ENCODE peak calls at places on chromosomes 7 and 10, in eight cellular contexts. U is osteoblast; H is HFF-Myc; F is dorsolateral prefrontal cortex; J is CD4-positive, alpha-beta T cell; Q is astrocyte of the cerebellum; W is mesothelial cell of epicardium; C is AG10803. D is an unnamed sample.

GRCh38 chr7:84370114-84370513 is 175.5 kb upstream of the SEMA3A start:
- DNase-seq in U (no peak), H (no peak), F (no peak), J (no peak), Q (no peak), W (no peak), C (no peak), D (no peak)

GRCh38 chr10:13001041-13001886 is at the start of gene CCDC3:
- DNase-seq in U (peak), H (no peak), F (no peak), J (no peak), Q (no peak), W (peak), C (no peak), D (peak)

GRCh38 chr7:69365588-69366241 is 232.6 kb upstream of the AUTS2 start:
- DNase-seq in U (no peak), H (no peak), F (no peak), J (no peak), Q (no peak), W (no peak), C (peak), D (no peak)

GRCh38 chr7:36227223-36227622 is 74.2 kb downstream of the EEPD1 start:
- DNase-seq in U (peak), H (peak), F (no peak), J (no peak), Q (no peak), W (no peak), C (peak), D (no peak)

GRCh38 chr10:130174343-130174742 is 38.2 kb downstream of the GLRX3 start:
- DNase-seq in U (peak), H (no peak), F (no peak), J (no peak), Q (no peak), W (no peak), C (no peak), D (no peak)

GRCh38 chr7:101586078-101586941 is 42.8 kb downstream of the MYL10 start:
- DNase-seq in U (peak), H (no peak), F (no peak), J (no peak), Q (no peak), W (peak), C (no peak), D (no peak)

GRCh38 chr7:36441344-36442022 is 51.8 kb downstream of the ANLN start:
- DNase-seq in U (peak), H (no peak), F (no peak), J (no peak), Q (no peak), W (no peak), C (no peak), D (no peak)

GRCh38 chr7:111532625-111533024 is 29.7 kb downstream of the IMMP2L start:
- DNase-seq in U (peak), H (no peak), F (no peak), J (no peak), Q (no peak), W (no peak), C (no peak), D (no peak)

GRCh38 chr10:70458329-70459060 is 17.0 kb upstream of the NODAL start:
- DNase-seq in U (peak), H (no peak), F (peak), J (no peak), Q (peak), W (peak), C (peak), D (peak)

GRCh38 chr10:110568055-110568735 is 700 bp downstream of the SMC3 start:
- DNase-seq in U (peak), H (no peak), F (peak), J (peak), Q (no peak), W (no peak), C (peak), D (no peak)

GRCh38 chr7:51267169-51267568 is 49.4 kb downstream of the COBL start:
- DNase-seq in U (no peak), H (no peak), F (no peak), J (no peak), Q (no peak), W (no peak), C (no peak), D (no peak)

GRCh38 chr10:119177708-119178370 is 773 bp downstream of the PRDX3 start:
- DNase-seq in U (no peak), H (no peak), F (no peak), J (no peak), Q (no peak), W (no peak), C (no peak), D (no peak)

GRCh38 chr10:127216786-127217185 is 20.4 kb upstream of the INSYN2A start:
- DNase-seq in U (no peak), H (peak), F (no peak), J (no peak), Q (no peak), W (no peak), C (peak), D (no peak)

GRCh38 chr10:13969792-13970140 is 361.0 kb downstream of the FRMD4A start:
- DNase-seq in U (no peak), H (no peak), F (no peak), J (no peak), Q (no peak), W (no peak), C (no peak), D (no peak)

GRCh38 chr7:129258649-129259389 is 34.0 kb downstream of the AHCYL2 start:
- DNase-seq in U (peak), H (no peak), F (no peak), J (no peak), Q (peak), W (no peak), C (no peak), D (no peak)

GRCh38 chr10:24590697-24591457 is 132.8 kb downstream of the ARHGAP21 start:
- DNase-seq in U (no peak), H (no peak), F (no peak), J (no peak), Q (no peak), W (no peak), C (no peak), D (no peak)

GRCh38 chr7:43758029-43758860 is at the start of gene BLVRA:
- DNase-seq in U (peak), H (no peak), F (peak), J (peak), Q (no peak), W (peak), C (peak), D (peak)

GRCh38 chr7:102412548-102412947 is 16.4 kb downstream of the PRKRIP1 start:
- DNase-seq in U (peak), H (no peak), F (peak), J (peak), Q (no peak), W (no peak), C (peak), D (no peak)

GRCh38 chr10:72792288-72792687 is 100.3 kb downstream of the MCU start:
- DNase-seq in U (no peak), H (no peak), F (no peak), J (no peak), Q (no peak), W (no peak), C (no peak), D (no peak)

GRCh38 chr10:79050896-79051555 is 17.7 kb upstream of the ZMIZ1 start:
- DNase-seq in U (peak), H (no peak), F (no peak), J (no peak), Q (no peak), W (no peak), C (no peak), D (no peak)

GRCh38 chr7:148838905-148839304 is 45.2 kb downstream of the EZH2 start:
- DNase-seq in U (no peak), H (no peak), F (no peak), J (no peak), Q (no peak), W (no peak), C (no peak), D (no peak)

GRCh38 chr7:155090647-155091046 is 20.5 kb downstream of the HTR5A start:
- DNase-seq in U (no peak), H (no peak), F (no peak), J (no peak), Q (no peak), W (no peak), C (no peak), D (no peak)

GRCh38 chr10:104406715-104407517 is 53.3 kb downstream of the CFAP58 start:
- DNase-seq in U (no peak), H (peak), F (no peak), J (no peak), Q (peak), W (no peak), C (peak), D (no peak)
- TF ChIP-seq CTCF in U (peak), H (peak), F (peak), J (no peak), Q (peak), W (peak), C (peak), D (peak)

DNA sequence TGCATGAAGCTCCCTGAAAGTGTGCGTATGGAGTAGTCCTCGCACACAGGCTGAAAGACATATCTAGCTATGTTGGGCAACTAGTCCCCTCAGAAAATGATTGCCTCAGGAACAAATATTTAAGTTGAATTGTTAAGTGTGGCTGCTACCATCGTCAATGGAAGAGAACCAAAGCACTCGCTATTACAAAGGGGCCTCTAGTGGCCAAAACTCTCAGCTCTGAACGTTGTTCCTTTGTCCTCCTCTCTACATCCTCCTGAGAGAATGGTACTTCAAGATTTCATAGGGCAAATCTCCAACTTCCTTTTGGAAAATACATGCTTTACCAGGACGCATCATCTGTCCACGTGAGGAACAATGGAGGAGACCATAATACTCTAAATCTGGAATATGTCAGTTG is 209.9 kb downstream of the NRG3 start:
- DNase-seq in U (no peak), H (no peak), F (no peak), J (no peak), Q (no peak), W (no peak), C (no peak), D (no peak)
- TF ChIP-seq CTCF in U (no peak), H (no peak), F (no peak), J (no peak), Q (no peak), W (no peak), C (no peak), D (no peak)

GRCh38 chr7:82384779-82385178 is 58.8 kb downstream of the CACNA2D1 start:
- DNase-seq in U (no peak), H (no peak), F (no peak), J (no peak), Q (no peak), W (no peak), C (no peak), D (no peak)
- TF ChIP-seq CTCF in U (no peak), H (no peak), F (no peak), J (no peak), Q (no peak), W (no peak), C (no peak), D (no peak)

GRCh38 chr10:32210306-32211045 is 136.5 kb downstream of the EPC1 start:
- DNase-seq in U (peak), H (peak), F (no peak), J (no peak), Q (peak), W (no peak), C (peak), D (no peak)
- TF ChIP-seq CTCF in U (peak), H (peak), F (peak), J (peak), Q (peak), W (peak), C (peak), D (peak)

GRCh38 chr10:118107040-118107439 is 60.3 kb upstream of the RAB11FIP2 start:
- DNase-seq in U (no peak), H (no peak), F (no peak), J (no peak), Q (no peak), W (no peak), C (peak), D (no peak)
- TF ChIP-seq CTCF in U (no peak), H (no peak), F (no peak), J (no peak), Q (no peak), W (no peak), C (no peak), D (no peak)

GRCh38 chr7:26454180-26454579 is 162.5 kb downstream of the SNX10 start:
- DNase-seq in U (no peak), H (no peak), F (no peak), J (no peak), Q (no peak), W (no peak), C (peak), D (no peak)

GRCh38 chr7:26457702-26458327 is 166.2 kb downstream of the SNX10 start:
- DNase-seq in U (no peak), H (no peak), F (no peak), J (no peak), Q (no peak), W (no peak), C (peak), D (no peak)

GRCh38 chr7:26449175-26450165 is 157.8 kb downstream of the SNX10 start:
- DNase-seq in U (no peak), H (no peak), F (no peak), J (no peak), Q (peak), W (no peak), C (peak), D (no peak)

DNA sequence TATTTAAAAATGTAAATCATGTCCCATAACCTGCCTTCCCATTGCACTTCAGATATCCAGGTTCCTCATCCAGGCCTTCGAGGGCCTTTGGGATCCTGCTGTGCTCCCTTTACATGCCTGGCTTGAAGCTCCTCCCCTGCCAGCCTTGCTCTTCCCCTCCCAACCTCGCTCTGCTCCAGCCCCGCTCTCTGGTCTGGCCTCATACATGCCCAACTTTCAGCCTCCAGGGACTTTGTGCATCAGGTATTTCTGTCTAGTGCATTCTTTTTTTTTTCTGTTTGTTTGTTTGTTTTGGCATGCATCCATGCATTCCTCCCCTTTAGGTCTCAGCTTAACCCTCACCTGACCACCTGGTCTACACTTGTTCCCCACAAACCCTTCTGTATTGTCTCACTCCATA is 160.3 kb downstream of the SNX10 start:
- DNase-seq in U (no peak), H (no peak), F (no peak), J (no peak), Q (no peak), W (no peak), C (no peak), D (no peak)
- TF ChIP-seq CTCF in U (no peak), H (no peak), F (no peak), J (no peak), Q (no peak), W (no peak), C (no peak), D (no peak)

DNA sequence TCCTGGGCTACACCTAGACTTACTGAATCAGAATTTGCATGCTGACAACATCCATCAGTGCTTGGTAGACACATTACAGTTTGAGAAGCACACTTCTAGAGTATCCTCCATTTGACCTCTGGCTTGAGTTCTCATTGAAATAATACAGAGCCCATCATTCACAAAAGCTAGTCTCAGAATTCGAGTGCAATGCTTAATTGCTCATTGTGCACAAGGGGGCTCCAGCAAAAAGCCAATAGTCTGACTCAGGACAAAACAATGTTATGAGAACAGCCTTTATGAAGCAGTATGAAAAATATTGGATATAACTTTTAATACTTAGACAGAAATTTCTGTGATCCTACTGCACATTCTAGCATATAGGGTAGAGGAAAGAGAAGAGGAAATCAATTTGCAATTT is 105.7 kb upstream of the ANK3 start:
- DNase-seq in U (peak), H (no peak), F (no peak), J (no peak), Q (peak), W (no peak), C (no peak), D (no peak)
- TF ChIP-seq CTCF in U (no peak), H (peak), F (no peak), J (no peak), Q (peak), W (no peak), C (no peak), D (no peak)

DNA sequence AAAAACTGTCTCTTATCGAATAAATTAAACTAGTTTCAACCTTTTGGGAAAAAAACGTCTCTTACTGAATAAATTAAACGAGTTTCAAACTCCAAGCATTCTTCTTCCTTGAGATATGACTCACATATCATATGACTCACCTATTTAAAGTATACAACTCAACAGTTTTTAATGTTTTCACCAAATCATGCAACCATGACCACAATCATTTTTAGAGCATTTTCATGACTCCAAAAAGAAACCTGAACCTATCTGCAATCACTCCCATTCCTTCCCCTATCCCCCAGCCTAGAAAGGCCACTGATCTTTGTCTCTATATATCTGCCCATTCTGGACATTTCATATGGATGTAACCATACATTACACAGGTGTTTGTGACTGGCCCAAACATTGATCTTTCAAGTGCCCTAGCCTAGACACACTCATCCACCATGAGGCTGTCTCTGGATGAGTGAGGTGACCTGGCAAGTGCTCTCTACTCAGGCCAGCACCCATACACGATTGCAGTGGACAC is 115.3 kb downstream of the PIP4K2A start:
- DNase-seq in U (peak), H (peak), F (no peak), J (no peak), Q (peak), W (no peak), C (peak), D (no peak)
- TF ChIP-seq CTCF in U (no peak), H (no peak), F (no peak), J (no peak), Q (no peak), W (no peak), C (no peak), D (no peak)